ENCODE peak calls at places on chromosomes 5 and 9, in eight cellular contexts. P is GM12891; C is OCI-LY7; Y is substantia nigra; Z is right atrium auricular region; G is progenitor cell of endocrine pancreas; V is endodermal cell; H is activated naive CD4-positive, alpha-beta T cell treated with anti-CD3 and anti-CD28 coated beads, Interleukin-2, amount 10 ng/mL, durations not matched to agents 7 days and 5 days. T is an unnamed sample.

GRCh38 chr5:125349432-125349831 is 603.0 kb upstream of the ZNF608 start:
- DNase-seq in C (no peak), P (no peak), H (no peak), Z (no peak), Y (peak; percentile 10), V (no peak), G (no peak), T (no peak)

GRCh38 chr9:134331186-134332025 is 5.2 kb downstream of the RXRA start:
- DNase-seq in V (no peak), G (no peak), C (no peak), Y (no peak), Z (no peak), P (no peak), H (no peak), T (no peak)

GRCh38 chr5:32531885-32532520 is 53.4 kb upstream of the SUB1 start:
- DNase-seq in H (peak; percentile 60), Z (no peak), Y (no peak), G (no peak), V (peak; percentile 84), P (no peak), C (peak; percentile 18), T (no peak)

GRCh38 chr5:175059687-175060194 is 335.4 kb downstream of the MSX2 start:
- DNase-seq in H (peak; percentile 51), P (no peak), Z (no peak), C (no peak), Y (peak; percentile 22), G (peak; percentile 11), V (peak; percentile 92), T (no peak)

GRCh38 chr5:172858990-172859811 is 25.1 kb downstream of the ERGIC1 start:
- DNase-seq in C (no peak), H (no peak), V (no peak), P (no peak), Y (no peak), Z (peak; percentile 96), G (no peak), T (no peak)

GRCh38 chr9:81619353-81620008 is 69.9 kb downstream of the TLE1 start:
- DNase-seq in Z (no peak), C (no peak), Y (no peak), G (no peak), H (no peak), P (no peak), V (no peak), T (no peak)

GRCh38 chr5:16383544-16384057 is 82.0 kb downstream of the ZNF622 start:
- DNase-seq in Y (no peak), G (no peak), Z (no peak), V (no peak), C (no peak), P (no peak), H (no peak), T (no peak)

GRCh38 chr9:127589955-127590370 is 22.1 kb upstream of the STXBP1 start:
- DNase-seq in Y (peak; percentile 48), P (no peak), H (peak; percentile 54), V (peak; percentile 85), C (peak; percentile 56), G (no peak), Z (peak; percentile 87), T (peak; percentile 85)

GRCh38 chr5:87393331-87393730 is 19.4 kb downstream of the CCNH start:
- DNase-seq in H (no peak), G (no peak), C (no peak), P (no peak), Z (no peak), V (no peak), Y (no peak), T (no peak)

GRCh38 chr9:112245126-112245525 is 70.0 kb upstream of the SUSD1 start:
- DNase-seq in G (no peak), H (no peak), C (no peak), P (no peak), V (no peak), Y (no peak), Z (no peak), T (no peak)

GRCh38 chr5:94785111-94785510 is 166.6 kb downstream of the SLF1 start:
- DNase-seq in C (peak; percentile 23), V (no peak), Z (no peak), P (no peak), H (no peak), G (no peak), Y (no peak), T (no peak)